ENCODE peak calls at places on chromosomes 4 and X, in five cellular contexts. One of them, this sample, is unnamed.

GRCh38 chr4:137664416-137664815 is 132.1 kb upstream of the PCDH18 start:
- DNase-seq in mesenchymal stem cell: no peak
- DNase-seq in EL: peak
- DNase-seq in GM13977: no peak
- DNase-seq in fibroblast of lung: no peak
- DNase-seq in this sample: no peak

GRCh38 chr4:173855015-173855414 is 325.0 kb upstream of the HAND2 start:
- DNase-seq in mesenchymal stem cell: no peak
- DNase-seq in GM13977: no peak
- DNase-seq in EL: no peak
- DNase-seq in fibroblast of lung: no peak
- DNase-seq in this sample: no peak

GRCh38 chr4:76997454-76997853 is 47.9 kb downstream of the SEPTIN11 start:
- DNase-seq in fibroblast of lung: no peak
- DNase-seq in GM13977: no peak
- DNase-seq in mesenchymal stem cell: no peak
- DNase-seq in EL: no peak
- DNase-seq in this sample: no peak

GRCh38 chrX:46488712-46489111 is 56.5 kb downstream of the ZNF674 start:
- DNase-seq in mesenchymal stem cell: no peak
- DNase-seq in EL: no peak
- DNase-seq in GM13977: no peak
- DNase-seq in fibroblast of lung: no peak
- DNase-seq in this sample: no peak

GRCh38 chr4:110109455-110109854 is 89.0 kb downstream of the ELOVL6 start:
- DNase-seq in EL: no peak
- DNase-seq in fibroblast of lung: no peak
- DNase-seq in mesenchymal stem cell: no peak
- DNase-seq in GM13977: no peak
- DNase-seq in this sample: no peak

GRCh38 chr4:61336488-61336887 is 136.4 kb downstream of the ADGRL3 start:
- DNase-seq in fibroblast of lung: no peak
- DNase-seq in GM13977: no peak
- DNase-seq in mesenchymal stem cell: no peak
- DNase-seq in EL: no peak
- DNase-seq in this sample: no peak

GRCh38 chrX:42615161-42615563 is 162.8 kb downstream of the PPP1R2C start:
- DNase-seq in fibroblast of lung: no peak
- DNase-seq in GM13977: no peak
- DNase-seq in mesenchymal stem cell: no peak
- DNase-seq in EL: peak
- DNase-seq in this sample: no peak

GRCh38 chrX:19127649-19128168 is 5.4 kb upstream of the ADGRG2 start:
- DNase-seq in EL: no peak
- DNase-seq in GM13977: no peak
- DNase-seq in mesenchymal stem cell: no peak
- DNase-seq in fibroblast of lung: peak
- DNase-seq in this sample: no peak

GRCh38 chrX:151738751-151739150 is 4.2 kb downstream of the CNGA2 start:
- DNase-seq in EL: no peak
- DNase-seq in mesenchymal stem cell: no peak
- DNase-seq in fibroblast of lung: no peak
- DNase-seq in GM13977: no peak
- DNase-seq in this sample: no peak

GRCh38 chr4:8727546-8728510 is 135.3 kb downstream of the CPZ start:
- DNase-seq in GM13977: no peak
- DNase-seq in mesenchymal stem cell: no peak
- DNase-seq in EL: no peak
- DNase-seq in fibroblast of lung: no peak
- DNase-seq in this sample: no peak

GRCh38 chrX:102958794-102959193 is 21.7 kb downstream of the RAB40AL start:
- DNase-seq in GM13977: no peak
- DNase-seq in mesenchymal stem cell: no peak
- DNase-seq in fibroblast of lung: peak
- DNase-seq in EL: peak
- DNase-seq in this sample: no peak

GRCh38 chr4:185099940-185100339 is 43.1 kb upstream of the SLC25A4 start:
- DNase-seq in mesenchymal stem cell: no peak
- DNase-seq in fibroblast of lung: no peak
- DNase-seq in EL: no peak
- DNase-seq in GM13977: no peak
- DNase-seq in this sample: no peak

GRCh38 chrX:68903111-68903510 is 74.3 kb downstream of the EFNB1 start:
- DNase-seq in fibroblast of lung: no peak
- DNase-seq in EL: no peak
- DNase-seq in mesenchymal stem cell: no peak
- DNase-seq in GM13977: no peak
- DNase-seq in this sample: no peak

GRCh38 chr4:71639380-71639779 is 144.5 kb downstream of the GC start:
- DNase-seq in fibroblast of lung: no peak
- DNase-seq in GM13977: no peak
- DNase-seq in mesenchymal stem cell: no peak
- DNase-seq in EL: no peak
- DNase-seq in this sample: no peak

GRCh38 chr4:118981171-118981838 is 92.7 kb downstream of the SYNPO2 start:
- DNase-seq in EL: peak
- DNase-seq in mesenchymal stem cell: peak
- DNase-seq in GM13977: no peak
- DNase-seq in fibroblast of lung: peak
- DNase-seq in this sample: no peak

GRCh38 chrX:63186137-63186536 is 165.0 kb downstream of the SPIN4 start:
- DNase-seq in GM13977: no peak
- DNase-seq in mesenchymal stem cell: no peak
- DNase-seq in fibroblast of lung: no peak
- DNase-seq in EL: peak
- DNase-seq in this sample: no peak